ENCODE peak calls at places on chromosomes 4 and X, in nine cellular contexts. One of them, this sample, is unnamed.

GRCh38 chr4:140308366-140309123 is 64.9 kb upstream of the SCOC start:
- DNase-seq in HEK293T: no peak
- DNase-seq in NCI-H2029: no peak
- DNase-seq in activated CD8-positive, alpha-beta memory T cell treated with anti-CD3 and anti-CD28 coated beads for 1 hour: no peak
- DNase-seq in foreskin fibroblast: peak; percentile 73
- DNase-seq in hypothalamus: no peak
- DNase-seq in neural crest cell: no peak
- DNase-seq in GM06990: no peak
- DNase-seq in SW480: no peak
- DNase-seq in this sample: no peak

GRCh38 chr4:156559346-156559745 is 412.3 kb downstream of the PDGFC start:
- DNase-seq in hypothalamus: no peak
- DNase-seq in HEK293T: no peak
- DNase-seq in activated CD8-positive, alpha-beta memory T cell treated with anti-CD3 and anti-CD28 coated beads for 1 hour: no peak
- DNase-seq in SW480: no peak
- DNase-seq in foreskin fibroblast: no peak
- DNase-seq in neural crest cell: no peak
- DNase-seq in NCI-H2029: no peak
- DNase-seq in GM06990: no peak
- DNase-seq in this sample: no peak

GRCh38 chr4:24598025-24598424 is 13.7 kb upstream of the DHX15 start:
- DNase-seq in hypothalamus: no peak
- DNase-seq in neural crest cell: no peak
- DNase-seq in foreskin fibroblast: no peak
- DNase-seq in NCI-H2029: peak; percentile 46
- DNase-seq in HEK293T: no peak
- DNase-seq in SW480: no peak
- DNase-seq in activated CD8-positive, alpha-beta memory T cell treated with anti-CD3 and anti-CD28 coated beads for 1 hour: no peak
- DNase-seq in GM06990: no peak
- DNase-seq in this sample: no peak

GRCh38 chrX:9148626-9149385 is 114.9 kb upstream of the FAM9B start:
- DNase-seq in neural crest cell: no peak
- DNase-seq in NCI-H2029: no peak
- DNase-seq in SW480: no peak
- DNase-seq in hypothalamus: no peak
- DNase-seq in activated CD8-positive, alpha-beta memory T cell treated with anti-CD3 and anti-CD28 coated beads for 1 hour: no peak
- DNase-seq in HEK293T: no peak
- DNase-seq in GM06990: no peak
- DNase-seq in foreskin fibroblast: peak; percentile 61
- DNase-seq in this sample: no peak

GRCh38 chr4:185847352-185848078 is 35.5 kb upstream of the SORBS2 start:
- DNase-seq in GM06990: no peak
- DNase-seq in hypothalamus: no peak
- DNase-seq in HEK293T: peak; percentile 8
- DNase-seq in activated CD8-positive, alpha-beta memory T cell treated with anti-CD3 and anti-CD28 coated beads for 1 hour: no peak
- DNase-seq in neural crest cell: no peak
- DNase-seq in SW480: peak; percentile 43
- DNase-seq in NCI-H2029: no peak
- DNase-seq in foreskin fibroblast: peak; percentile 84
- DNase-seq in this sample: no peak

GRCh38 chr4:69038582-69038981 is 57.7 kb upstream of the UGT2B7 start:
- DNase-seq in foreskin fibroblast: peak; percentile 9
- DNase-seq in hypothalamus: no peak
- DNase-seq in NCI-H2029: no peak
- DNase-seq in SW480: no peak
- DNase-seq in GM06990: no peak
- DNase-seq in activated CD8-positive, alpha-beta memory T cell treated with anti-CD3 and anti-CD28 coated beads for 1 hour: no peak
- DNase-seq in HEK293T: no peak
- DNase-seq in neural crest cell: no peak
- DNase-seq in this sample: no peak

GRCh38 chrX:140091276-140091886 is 126.1 kb upstream of the CXorf66 start:
- DNase-seq in foreskin fibroblast: no peak
- DNase-seq in hypothalamus: peak; percentile 11
- DNase-seq in SW480: no peak
- DNase-seq in NCI-H2029: no peak
- DNase-seq in neural crest cell: peak; percentile 48
- DNase-seq in HEK293T: peak; percentile 59
- DNase-seq in activated CD8-positive, alpha-beta memory T cell treated with anti-CD3 and anti-CD28 coated beads for 1 hour: no peak
- DNase-seq in GM06990: peak; percentile 3
- DNase-seq in this sample: no peak

GRCh38 chrX:152847281-152847680 is 16.4 kb downstream of the NSDHL start:
- DNase-seq in hypothalamus: no peak
- DNase-seq in NCI-H2029: no peak
- DNase-seq in neural crest cell: no peak
- DNase-seq in activated CD8-positive, alpha-beta memory T cell treated with anti-CD3 and anti-CD28 coated beads for 1 hour: no peak
- DNase-seq in GM06990: no peak
- DNase-seq in SW480: no peak
- DNase-seq in HEK293T: no peak
- DNase-seq in foreskin fibroblast: no peak
- DNase-seq in this sample: no peak

This sample was measured in GM12864.